ENCODE peak calls at places on chromosomes 12 and 14, in six cellular contexts. One of them, this sample, is unnamed.

GRCh38 chr12:6547566-6547965 is 8.3 kb downstream of the IFFO1 start:
- DNase-seq in heart right ventricle: no peak
- DNase-seq in astrocyte of the hippocampus: no peak
- DNase-seq in AG10803: no peak
- DNase-seq in NCI-H2107: no peak
- DNase-seq in activated T-helper 1 cell treated with anti-CD3 and anti-CD28 coated beads, Interleukin-2, amount 50 U/mL, for 16 hours: no peak
- DNase-seq in this sample: no peak

GRCh38 chr12:95740751-95741150 is 49.8 kb downstream of the NTN4 start:
- DNase-seq in heart right ventricle: no peak
- DNase-seq in astrocyte of the hippocampus: no peak
- DNase-seq in AG10803: no peak
- DNase-seq in NCI-H2107: no peak
- DNase-seq in activated T-helper 1 cell treated with anti-CD3 and anti-CD28 coated beads, Interleukin-2, amount 50 U/mL, for 16 hours: no peak
- DNase-seq in this sample: no peak

GRCh38 chr12:48189331-48190125 is 6.1 kb downstream of the CCDC184 start:
- DNase-seq in heart right ventricle: peak; percentile 59
- DNase-seq in astrocyte of the hippocampus: peak; percentile 82
- DNase-seq in AG10803: peak; percentile 64
- DNase-seq in NCI-H2107: peak; percentile 48
- DNase-seq in activated T-helper 1 cell treated with anti-CD3 and anti-CD28 coated beads, Interleukin-2, amount 50 U/mL, for 16 hours: peak; percentile 32
- DNase-seq in this sample: peak; percentile 65

GRCh38 chr12:119222222-119222951 is 43.7 kb downstream of the HSPB8 start:
- DNase-seq in heart right ventricle: no peak
- DNase-seq in astrocyte of the hippocampus: no peak
- DNase-seq in AG10803: no peak
- DNase-seq in NCI-H2107: no peak
- DNase-seq in activated T-helper 1 cell treated with anti-CD3 and anti-CD28 coated beads, Interleukin-2, amount 50 U/mL, for 16 hours: no peak
- DNase-seq in this sample: no peak

GRCh38 chr12:127654383-127654985 is 612.5 kb upstream of the TMEM132C start:
- DNase-seq in heart right ventricle: no peak
- DNase-seq in astrocyte of the hippocampus: no peak
- DNase-seq in AG10803: no peak
- DNase-seq in NCI-H2107: no peak
- DNase-seq in activated T-helper 1 cell treated with anti-CD3 and anti-CD28 coated beads, Interleukin-2, amount 50 U/mL, for 16 hours: no peak
- DNase-seq in this sample: no peak

GRCh38 chr12:57886590-57887363 is 40.2 kb upstream of the CTDSP2 start:
- DNase-seq in heart right ventricle: no peak
- DNase-seq in astrocyte of the hippocampus: no peak
- DNase-seq in AG10803: no peak
- DNase-seq in NCI-H2107: no peak
- DNase-seq in activated T-helper 1 cell treated with anti-CD3 and anti-CD28 coated beads, Interleukin-2, amount 50 U/mL, for 16 hours: no peak
- DNase-seq in this sample: no peak

GRCh38 chr12:105257321-105257728 is 21.4 kb upstream of the APPL2 start:
- DNase-seq in heart right ventricle: no peak
- DNase-seq in astrocyte of the hippocampus: peak; percentile 88
- DNase-seq in AG10803: peak; percentile 97
- DNase-seq in NCI-H2107: no peak
- DNase-seq in activated T-helper 1 cell treated with anti-CD3 and anti-CD28 coated beads, Interleukin-2, amount 50 U/mL, for 16 hours: no peak
- DNase-seq in this sample: peak; percentile 70

GRCh38 chr12:15268927-15269552 is 47.8 kb upstream of the RERG start:
- DNase-seq in heart right ventricle: peak; percentile 24
- DNase-seq in astrocyte of the hippocampus: peak; percentile 72
- DNase-seq in AG10803: peak; percentile 68
- DNase-seq in NCI-H2107: peak; percentile 61
- DNase-seq in activated T-helper 1 cell treated with anti-CD3 and anti-CD28 coated beads, Interleukin-2, amount 50 U/mL, for 16 hours: no peak
- DNase-seq in this sample: peak; percentile 75

GRCh38 chr14:29410581-29410980 is 517.1 kb downstream of the PRKD1 start:
- DNase-seq in heart right ventricle: no peak
- DNase-seq in astrocyte of the hippocampus: no peak
- DNase-seq in AG10803: no peak
- DNase-seq in NCI-H2107: no peak
- DNase-seq in activated T-helper 1 cell treated with anti-CD3 and anti-CD28 coated beads, Interleukin-2, amount 50 U/mL, for 16 hours: no peak
- DNase-seq in this sample: no peak

This sample was measured in Daoy.